ENCODE peak calls at places on chromosomes 4 and X, in four cellular contexts. B is cardiac muscle cell, H is ovary, G is mucosa of descending colon. U is an unnamed sample.

GRCh38 chrX:9327747-9328145 is 137.1 kb upstream of the TBL1X start:
- DNase-seq in B (no peak), H (no peak), G (no peak), U (no peak)

GRCh38 chr4:8303485-8304281 is 34.1 kb downstream of the HTRA3 start:
- DNase-seq in B (no peak), H (peak), G (no peak), U (no peak)

GRCh38 chr4:147284218-147284617 is 196.7 kb upstream of the EDNRA start:
- DNase-seq in B (no peak), H (no peak), G (no peak), U (no peak)

GRCh38 chrX:115332832-115333231 is 43.3 kb downstream of the LUZP4 start:
- DNase-seq in B (no peak), H (no peak), G (no peak), U (no peak)

GRCh38 chrX:103063918-103064434 is at the start of gene BEX1:
- DNase-seq in B (peak), H (peak), G (no peak), U (no peak)

GRCh38 chr4:2961411-2962098 is 1.7 kb downstream of the NOP14 start:
- DNase-seq in B (no peak), H (no peak), G (no peak), U (no peak)

GRCh38 chrX:44667771-44668170 is 125.1 kb upstream of the FUNDC1 start:
- DNase-seq in B (no peak), H (no peak), G (no peak), U (no peak)

GRCh38 chrX:103730746-103731508 is 20.2 kb downstream of the TMEM31 start:
- DNase-seq in B (no peak), H (no peak), G (no peak), U (no peak)

GRCh38 chrX:20378291-20378920 is 111.7 kb upstream of the RPS6KA3 start:
- DNase-seq in B (no peak), H (no peak), G (peak), U (peak)

GRCh38 chr4:961651-962230 is 11.6 kb downstream of the DGKQ start:
- DNase-seq in B (no peak), H (no peak), G (peak), U (no peak)

GRCh38 chrX:74389016-74389415 is 32.3 kb upstream of the SLC16A2 start:
- DNase-seq in B (no peak), H (no peak), G (no peak), U (no peak)

GRCh38 chrX:74382613-74383012 is 38.7 kb upstream of the SLC16A2 start:
- DNase-seq in B (peak), H (peak), G (peak), U (peak)

DNA sequence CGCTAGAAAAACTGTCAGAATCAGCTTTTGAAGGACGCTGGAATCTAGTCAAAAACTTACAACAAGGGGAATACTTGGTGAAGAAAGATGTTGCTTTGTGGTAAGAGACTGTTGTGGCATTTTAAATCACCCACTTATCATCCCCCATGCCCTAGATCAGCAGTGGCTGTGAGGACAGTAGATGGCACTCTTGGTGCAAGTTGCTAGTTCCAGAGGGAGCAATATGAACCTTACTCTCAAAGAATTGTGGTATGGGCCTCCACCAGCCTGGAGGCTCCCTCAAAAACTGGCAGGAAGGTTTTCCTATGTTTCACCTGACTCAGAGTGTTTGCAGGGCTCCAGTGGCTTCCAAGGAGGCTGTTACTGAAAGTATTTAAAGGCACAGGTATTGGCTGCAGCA is 37.7 kb upstream of the SLC16A2 start:
- DNase-seq in B (peak), H (peak), G (peak), U (peak)
- TF ChIP-seq CTCF in B (peak), H (no peak), G (no peak), U (peak)

GRCh38 chrX:2676794-2677675 is 14.1 kb upstream of the CD99 start:
- DNase-seq in B (no peak), H (no peak), G (peak), U (peak)
- H3K4me3 ChIP-seq in B (no peak), H (no peak), G (no peak), U (no peak)

GRCh38 chr4:128776794-128777216 is 32.7 kb upstream of the JADE1 start:
- DNase-seq in B (peak), H (peak), G (peak), U (peak)

GRCh38 chr4:128787509-128788311 is 21.8 kb upstream of the JADE1 start:
- DNase-seq in B (no peak), H (no peak), G (no peak), U (no peak)

GRCh38 chr4:128782875-128783614 is 26.5 kb upstream of the JADE1 start:
- DNase-seq in B (no peak), H (no peak), G (no peak), U (no peak)

GRCh38 chr4:128780688-128781087 is 28.8 kb upstream of the JADE1 start:
- DNase-seq in B (no peak), H (no peak), G (no peak), U (no peak)

DNA sequence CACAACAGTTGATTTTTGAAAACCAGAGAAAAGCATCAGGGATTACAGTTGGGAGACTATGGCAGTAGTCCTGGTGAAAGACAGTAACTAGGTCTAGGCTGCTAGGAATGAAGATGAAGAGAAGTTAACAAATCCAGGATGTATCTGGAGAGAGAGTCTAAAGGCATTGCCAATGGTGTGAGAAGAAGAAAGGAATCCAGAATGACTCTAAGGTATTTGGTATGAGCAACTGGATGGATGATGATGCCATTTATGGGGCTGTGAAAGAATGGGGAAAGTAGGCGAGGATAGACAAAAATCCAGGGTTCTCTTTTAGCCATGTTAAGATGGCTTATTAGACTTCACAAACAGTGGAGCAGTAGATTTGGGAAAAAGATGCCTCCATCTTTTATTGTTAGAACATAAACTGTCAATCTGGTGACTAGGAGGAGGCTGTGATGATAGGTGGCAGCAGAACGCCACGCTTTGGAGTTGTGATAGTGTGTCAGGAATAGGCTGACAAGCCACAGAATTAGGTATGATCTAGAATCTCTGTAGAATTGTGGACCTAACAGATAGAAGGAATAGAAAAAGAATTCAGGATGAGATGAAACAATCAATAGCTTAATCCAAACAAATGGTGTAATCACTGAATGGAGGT is 27.3 kb upstream of the JADE1 start:
- DNase-seq in B (no peak), H (no peak), G (peak), U (peak)
- TF ChIP-seq CTCF in B (no peak), H (no peak), G (no peak), U (peak)

GRCh38 chr4:150572704-150573504 is 9.0 kb upstream of the MAB21L2 start:
- DNase-seq in B (peak), H (no peak), G (no peak), U (no peak)
- H3K4me3 ChIP-seq in B (no peak), H (no peak), G (no peak), U (no peak)